ENCODE peak calls at places on chromosomes 7 and 10, in eight cellular contexts. S, T, V, A, W, J, Y and D are unnamed samples.

GRCh38 chr10:109933984-109934565 is 10.8 kb upstream of the XPNPEP1 start:
- DNase-seq in J (no peak), Y (no peak), W (no peak), A (peak; percentile 32), S (no peak), T (no peak), V (peak; percentile 30), D (no peak)

GRCh38 chr7:156497776-156498509 is 142.6 kb upstream of the RNF32 start:
- DNase-seq in W (no peak), V (no peak), Y (no peak), S (no peak), A (no peak), T (no peak), J (no peak), D (no peak)

GRCh38 chr7:140242057-140243031 is 65.6 kb upstream of the KDM7A start:
- DNase-seq in T (no peak), W (peak; percentile 18), A (no peak), Y (no peak), J (no peak), V (peak; percentile 69), S (no peak), D (no peak)

GRCh38 chr7:138625084-138625848 is 75.9 kb downstream of the SVOPL start:
- DNase-seq in W (no peak), J (peak; percentile 21), A (no peak), T (peak; percentile 15), V (no peak), S (no peak), Y (no peak), D (no peak)

GRCh38 chr10:63103971-63104409 is 29.1 kb upstream of the NRBF2 start:
- DNase-seq in V (no peak), T (no peak), A (no peak), W (no peak), Y (no peak), J (peak; percentile 48), S (peak; percentile 73), D (no peak)

GRCh38 chr10:19730071-19730470 is 86.2 kb upstream of the PLXDC2 start:
- DNase-seq in T (peak; percentile 77), W (no peak), A (no peak), S (peak; percentile 86), V (no peak), J (peak; percentile 37), Y (no peak), D (no peak)

GRCh38 chr10:29843143-29843542 is 208.4 kb upstream of the SVIL start:
- DNase-seq in Y (no peak), W (no peak), V (no peak), A (no peak), T (no peak), S (no peak), J (no peak), D (no peak)

GRCh38 chr10:16117305-16117695 is 257.0 kb upstream of the MINDY3 start:
- DNase-seq in S (no peak), J (no peak), W (no peak), V (no peak), A (no peak), Y (no peak), T (no peak), D (no peak)

GRCh38 chr7:151518105-151518780 is 1.5 kb downstream of the RHEB start:
- DNase-seq in V (peak; percentile 70), S (peak; percentile 45), W (peak; percentile 80), Y (peak; percentile 37), A (peak; percentile 35), T (peak; percentile 48), J (peak; percentile 22), D (peak; percentile 49)

GRCh38 chr7:2646680-2647571 is 15.1 kb downstream of the TTYH3 start:
- DNase-seq in Y (no peak), J (no peak), W (no peak), V (no peak), S (no peak), T (no peak), A (no peak), D (no peak)

GRCh38 chr10:78991187-78991586 is 77.6 kb upstream of the ZMIZ1 start:
- DNase-seq in V (no peak), T (no peak), J (no peak), A (no peak), S (peak; percentile 65), W (no peak), Y (no peak), D (no peak)

GRCh38 chr7:23863209-23863798 is 153.3 kb downstream of the STK31 start:
- DNase-seq in T (peak; percentile 56), W (no peak), V (no peak), Y (no peak), J (peak; percentile 65), S (peak; percentile 33), A (no peak), D (peak; percentile 4)

GRCh38 chr7:104914427-104914826 is 99.6 kb upstream of the KMT2E start:
- DNase-seq in A (no peak), J (no peak), V (no peak), Y (no peak), W (no peak), S (no peak), T (no peak), D (no peak)

GRCh38 chr10:29804025-29804852 is 169.5 kb upstream of the SVIL start:
- DNase-seq in T (peak; percentile 71), S (peak; percentile 92), W (peak; percentile 66), Y (no peak), A (no peak), V (no peak), J (peak; percentile 84), D (peak; percentile 90)

GRCh38 chr10:92222603-92223275 is 68.1 kb downstream of the CPEB3 start:
- DNase-seq in A (no peak), V (no peak), Y (no peak), J (no peak), W (no peak), S (peak; percentile 74), T (peak; percentile 59), D (no peak)

GRCh38 chr10:14971867-14972448 is 12.8 kb downstream of the MEIG1 start:
- DNase-seq in S (no peak), A (peak; percentile 16), Y (no peak), T (peak; percentile 38), V (peak; percentile 61), W (peak; percentile 50), J (peak; percentile 46), D (peak; percentile 31)

GRCh38 chr7:80879849-80880248 is 39.0 kb downstream of the SEMA3C start:
- DNase-seq in A (no peak), S (peak; percentile 80), V (no peak), Y (no peak), J (no peak), T (peak; percentile 52), W (no peak), D (no peak)

GRCh38 chr10:58414270-58415041 is 29.2 kb downstream of the TFAM start:
- DNase-seq in A (no peak), W (no peak), J (peak; percentile 54), V (no peak), T (peak; percentile 89), S (peak; percentile 73), Y (no peak), D (no peak)

GRCh38 chr10:47362199-47362598 is 14.0 kb downstream of the RBP3 start:
- DNase-seq in S (no peak), W (no peak), V (no peak), T (no peak), A (no peak), Y (no peak), J (no peak), D (no peak)

GRCh38 chr7:70794962-70795361 is 337.0 kb upstream of the GALNT17 start:
- DNase-seq in W (no peak), J (no peak), S (no peak), Y (no peak), A (no peak), V (no peak), T (no peak), D (no peak)

GRCh38 chr7:150380463-150380862 is 1.3 kb downstream of the ZNF775 start:
- DNase-seq in J (no peak), Y (no peak), T (no peak), V (no peak), S (no peak), W (no peak), A (no peak), D (no peak)
- H3K4me3 ChIP-seq in J (peak overlapping the region; percentile 83), Y (no peak overlapping the region), T (peak overlapping the region; percentile 84), V (no peak overlapping the region), S (peak overlapping the region; percentile 85), W (no peak overlapping the region), A (peak overlapping the region; percentile 95), D (no peak overlapping the region)

DNA sequence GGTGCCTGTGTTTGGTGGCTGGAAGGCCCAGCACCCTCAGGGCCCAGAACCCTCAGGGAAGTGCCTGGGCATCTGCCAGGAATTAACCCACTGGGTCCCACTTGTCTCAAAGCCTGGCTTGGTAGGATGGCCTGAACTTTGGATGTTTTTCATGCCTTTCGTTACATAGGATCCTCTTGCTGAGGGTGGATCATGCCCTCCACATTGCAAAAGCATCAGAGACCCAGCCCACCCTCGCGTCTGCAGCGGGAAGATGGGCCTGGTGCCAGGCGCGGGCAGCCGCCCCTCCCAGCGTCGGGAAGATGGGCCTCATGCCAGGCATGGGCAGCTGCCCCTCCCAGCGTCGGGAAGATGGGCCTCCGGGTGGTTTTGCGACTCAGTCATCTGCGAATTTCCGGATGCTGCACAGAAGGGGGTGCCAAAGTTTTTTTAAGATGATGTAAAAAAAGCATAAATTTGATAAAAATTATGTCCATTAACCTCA is 51.9 kb upstream of the PRKAR1B start:
- DNase-seq in V (no peak), S (no peak), T (no peak), A (no peak), W (no peak), J (peak; percentile 90), Y (no peak), D (no peak)
- H3K36me3 ChIP-seq in V (no peaks in the 10 kb centered on the region), S (peaks cover 15% of the 10 kb centered on the region), T (peaks cover 16% of the 10 kb centered on the region), A (no peaks in the 10 kb centered on the region), W (peaks cover 27% of the 10 kb centered on the region), J (peaks cover 45% of the 10 kb centered on the region), Y (peaks cover 98% of the 10 kb centered on the region), D (peaks cover 34% of the 10 kb centered on the region)

GRCh38 chr10:23172429-23172828 is 19.7 kb upstream of the PTF1A start:
- DNase-seq in J (no peak), T (no peak), S (no peak), V (no peak), A (no peak), W (no peak), Y (no peak), D (no peak)

GRCh38 chr10:23173549-23174074 is 18.5 kb upstream of the PTF1A start:
- DNase-seq in A (no peak), V (no peak), T (no peak), Y (no peak), J (no peak), S (no peak), W (no peak), D (no peak)

GRCh38 chr10:23172846-23173548 is 19.1 kb upstream of the PTF1A start:
- DNase-seq in T (no peak), Y (no peak), J (peak; percentile 27), A (no peak), S (no peak), W (no peak), V (no peak), D (no peak)

GRCh38 chr10:23174974-23175512 is 17.1 kb upstream of the PTF1A start:
- DNase-seq in S (no peak), W (no peak), V (no peak), A (no peak), Y (no peak), T (no peak), J (no peak), D (no peak)

GRCh38 chr10:23174075-23174973 is 17.8 kb upstream of the PTF1A start:
- DNase-seq in S (no peak), V (no peak), J (no peak), T (no peak), A (no peak), Y (no peak), W (no peak), D (no peak)
- H3K4me3 ChIP-seq in S (no peak overlapping the region), V (no peak overlapping the region), J (no peak overlapping the region), T (peak overlapping the region; percentile 21), A (no peak overlapping the region), Y (peak overlapping the region; percentile 33), W (no peak overlapping the region), D (no peak overlapping the region)

GRCh38 chr10:95419399-95419798 is 128.6 kb upstream of the PDLIM1 start:
- DNase-seq in V (no peak), A (no peak), W (no peak), Y (no peak), J (no peak), S (no peak), T (no peak), D (no peak)
- H3K36me3 ChIP-seq in V (no peaks in the 10 kb centered on the region), A (no peaks in the 10 kb centered on the region), W (no peaks in the 10 kb centered on the region), Y (peaks cover 63% of the 10 kb centered on the region), J (no peaks in the 10 kb centered on the region), S (no peaks in the 10 kb centered on the region), T (no peaks in the 10 kb centered on the region), D (no peaks in the 10 kb centered on the region)